ENCODE peak calls at places on chromosomes 4 and X, in ten cellular contexts. M is gastrocnemius medialis, X is GM12892, C is thyroid gland, K is spleen, B is adrenal gland, H is endothelial cell of umbilical vein, U is NB4, N is IMR-90, E is transverse colon. Q is an unnamed sample.

GRCh38 chr4:86564795-86565194 is 29.3 kb upstream of the PTPN13 start:
- DNase-seq in U (peak; percentile 13), B (no peak), K (no peak), H (no peak), E (no peak), X (no peak), N (no peak), M (no peak), C (peak; percentile 63), Q (peak; percentile 31)

GRCh38 chrX:74383611-74384010 is 37.7 kb upstream of the SLC16A2 start:
- DNase-seq in H (peak; percentile 41), E (peak; percentile 11), N (peak; percentile 59), K (no peak), X (no peak), B (peak; percentile 36), C (peak; percentile 47), U (peak; percentile 64), M (no peak), Q (peak; percentile 0)

GRCh38 chrX:153941331-153942252 is 2.9 kb downstream of the RENBP start:
- DNase-seq in N (no peak), U (no peak), M (no peak), B (no peak), K (no peak), E (no peak), H (no peak), X (no peak), C (no peak), Q (peak; percentile 35)

GRCh38 chr4:185395255-185395955 is at the start of gene LRP2BP:
- DNase-seq in U (peak; percentile 21), X (no peak), C (no peak), B (no peak), E (no peak), H (peak; percentile 46), M (no peak), N (no peak), K (no peak), Q (peak; percentile 7)

GRCh38 chrX:130575831-130576404 is 174.1 kb downstream of the RBMX2 start:
- DNase-seq in U (peak; percentile 31), B (peak; percentile 27), H (peak; percentile 35), N (peak; percentile 33), E (peak; percentile 26), X (peak; percentile 19), M (no peak), C (peak; percentile 43), K (no peak), Q (peak; percentile 67)

GRCh38 chr4:72031868-72032619 is at the start of gene NPFFR2:
- DNase-seq in M (no peak), K (peak; percentile 72), B (no peak), X (no peak), U (no peak), C (peak; percentile 72), E (no peak), H (peak; percentile 20), N (no peak), Q (no peak)

GRCh38 chr4:167509551-167509950 is 275.3 kb upstream of the SPOCK3 start:
- DNase-seq in M (no peak), X (no peak), U (no peak), H (no peak), C (no peak), E (no peak), N (no peak), K (no peak), B (no peak), Q (no peak)

GRCh38 chrX:56726609-56727008 is 2.4 kb upstream of the NBDY start:
- DNase-seq in N (peak; percentile 61), M (no peak), H (peak; percentile 49), K (no peak), B (peak; percentile 26), U (peak; percentile 58), E (no peak), X (no peak), C (no peak), Q (peak; percentile 48)

GRCh38 chr4:41750158-41750623 is 1.7 kb upstream of the PHOX2B start:
- DNase-seq in C (no peak), B (no peak), K (no peak), N (no peak), M (no peak), H (no peak), X (no peak), U (no peak), E (no peak), Q (no peak)

GRCh38 chr4:6709230-6710114 is at the start of gene MRFAP1L1:
- DNase-seq in B (peak; percentile 96), K (peak; percentile 98), H (peak; percentile 97), N (peak; percentile 97), E (peak; percentile 97), X (peak; percentile 79), U (peak; percentile 100), M (peak; percentile 97), C (peak; percentile 98), Q (peak; percentile 99)
- TF ChIP-seq POLR2A in B (no peak), K (no peak), H (peak; percentile 69), N (peak; percentile 59), E (peak; percentile 44), X (peak; percentile 66), U (peak; percentile 88), M (peak; percentile 75), C (no peak), Q (peak; percentile 80)

GRCh38 chrX:106802388-106803275 is at the start of gene TBC1D8B:
- DNase-seq in M (peak; percentile 81), C (peak; percentile 82), E (peak; percentile 80), H (peak; percentile 91), N (peak; percentile 92), K (peak; percentile 75), X (peak; percentile 6), B (peak; percentile 83), U (peak; percentile 4), Q (peak; percentile 76)
- TF ChIP-seq POLR2A in M (peak; percentile 18), C (no peak), E (peak; percentile 59), H (peak; percentile 46), N (peak; percentile 63), K (no peak), X (no peak), B (no peak), U (no peak), Q (peak; percentile 35)

GRCh38 chr4:95549246-95550138 is 719 bp upstream of the UNC5C start:
- DNase-seq in B (peak; percentile 70), X (no peak), H (peak; percentile 41), N (peak; percentile 19), K (peak; percentile 82), M (no peak), C (peak; percentile 87), U (peak; percentile 68), E (peak; percentile 25), Q (peak; percentile 21)
- TF ChIP-seq POLR2A in B (peak; percentile 26), X (no peak), H (no peak), N (no peak), K (no peak), M (no peak), C (no peak), U (peak; percentile 12), E (no peak), Q (no peak)

GRCh38 chrX:65534450-65535292 is at the start of gene LAS1L:
- DNase-seq in K (peak; percentile 95), C (peak; percentile 87), X (peak; percentile 71), H (peak; percentile 92), B (peak; percentile 87), M (peak; percentile 93), N (peak; percentile 92), E (peak; percentile 92), U (peak; percentile 96), Q (peak; percentile 97)
- TF ChIP-seq POLR2A in K (no peak), C (no peak), X (peak; percentile 84), H (no peak), B (peak; percentile 16), M (peak; percentile 51), N (peak; percentile 53), E (peak; percentile 67), U (peak; percentile 59), Q (peak; percentile 74)

GRCh38 chrX:47658684-47659515 is at the start of gene UXT:
- DNase-seq in K (peak; percentile 96), B (peak; percentile 89), H (peak; percentile 91), U (peak; percentile 96), X (peak; percentile 65), N (peak; percentile 94), C (peak; percentile 92), M (peak; percentile 89), E (peak; percentile 96), Q (peak; percentile 98)
- TF ChIP-seq POLR2A in K (no peak), B (peak; percentile 55), H (peak; percentile 54), U (peak; percentile 60), X (peak; percentile 78), N (peak; percentile 86), C (no peak), M (peak; percentile 68), E (peak; percentile 92), Q (peak; percentile 94)

GRCh38 chr4:55635760-55636621 is at the start of gene NMU:
- DNase-seq in H (peak; percentile 16), E (peak; percentile 54), X (no peak), N (no peak), M (no peak), U (no peak), C (peak; percentile 74), B (peak; percentile 14), K (peak; percentile 76), Q (peak; percentile 63)
- TF ChIP-seq POLR2A in H (no peak), E (no peak), X (no peak), N (no peak), M (no peak), U (no peak), C (no peak), B (no peak), K (no peak), Q (no peak)

GRCh38 chr4:127880764-127881564 is at the start of gene PLK4:
- DNase-seq in U (peak; percentile 96), M (peak; percentile 83), N (peak; percentile 93), C (peak; percentile 96), H (peak; percentile 97), K (peak; percentile 97), E (peak; percentile 97), B (peak; percentile 96), X (peak; percentile 74), Q (peak; percentile 98)
- TF ChIP-seq POLR2A in U (peak; percentile 72), M (no peak), N (peak; percentile 34), C (no peak), H (peak; percentile 28), K (no peak), E (no peak), B (peak; percentile 44), X (peak; percentile 81), Q (peak; percentile 96)

DNA sequence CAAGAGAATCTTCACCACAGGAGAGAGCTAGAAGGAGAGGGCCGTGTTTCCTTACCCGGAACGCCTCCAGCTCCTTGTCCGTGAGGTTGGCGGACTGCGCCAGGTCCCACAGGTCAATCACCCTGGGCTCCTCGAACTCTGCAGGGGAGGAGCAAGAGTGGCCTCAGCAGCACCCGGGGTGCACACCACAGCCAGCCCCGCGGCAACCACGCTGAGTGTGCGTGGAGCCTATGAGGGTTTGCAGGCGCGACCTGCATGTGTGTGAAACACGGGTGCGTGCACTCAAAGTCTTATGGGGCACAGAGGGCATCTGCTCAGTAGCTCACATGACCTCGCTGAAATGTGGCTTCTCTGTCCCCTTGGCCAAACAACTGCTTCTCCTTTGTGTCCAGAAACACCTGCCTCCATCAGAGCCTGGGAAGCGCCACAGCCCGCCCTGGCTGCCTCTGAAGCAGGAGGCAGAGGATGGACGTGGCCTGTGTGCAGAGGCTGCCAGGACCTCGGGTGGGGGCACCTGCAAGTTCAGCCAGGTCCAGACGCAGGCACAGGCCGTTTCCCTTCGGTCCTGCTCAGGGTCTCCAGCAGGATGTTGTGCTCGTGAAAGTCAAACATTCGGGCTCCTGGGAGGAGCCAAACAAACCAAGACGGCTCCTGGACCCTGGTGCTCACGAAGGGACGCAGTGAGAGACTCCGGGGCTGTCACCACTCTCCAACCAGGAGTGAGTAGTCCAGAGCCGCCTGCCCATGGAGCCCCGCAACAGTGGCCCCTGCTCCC is 16.0 kb downstream of the LRPAP1 start:
- DNase-seq in M (no peak), C (no peak), E (no peak), B (no peak), K (peak; percentile 73), U (no peak), X (no peak), H (no peak), N (no peak), Q (no peak)
- TF ChIP-seq POLR2A in M (no peak), C (no peak), E (no peak), B (no peak), K (no peak), U (no peak), X (no peak), H (no peak), N (no peak), Q (no peak)

GRCh38 chr4:5708171-5708828 is at the start of gene EVC2:
- DNase-seq in H (peak; percentile 47), K (no peak), N (peak; percentile 46), M (peak; percentile 36), U (no peak), E (peak; percentile 58), C (peak; percentile 80), X (no peak), B (peak; percentile 25), Q (no peak)
- TF ChIP-seq POLR2A in H (peak; percentile 62), K (no peak), N (peak; percentile 79), M (peak; percentile 19), U (no peak), E (no peak), C (no peak), X (no peak), B (no peak), Q (no peak)